ENCODE peak calls at places on chromosome 11, in seven cellular contexts. One of them, this sample, is unnamed.

GRCh38 chr11:30387891-30388861 is 65.3 kb downstream of the ARL14EP start:
- DNase-seq in right lobe of liver: no peak
- DNase-seq in stimulated activated CD4-positive, alpha-beta T cell treated with anti-CD3 and anti-CD28 coated beads, TNF-alpha, amount 100 ng/mL, for 1 hour: no peak
- DNase-seq in frontal cortex: no peak
- DNase-seq in psoas muscle: no peak
- DNase-seq in non-pigmented ciliary epithelial cell: no peak
- DNase-seq in HCEC 1CT: no peak
- DNase-seq in this sample: no peak

GRCh38 chr11:107849791-107850190 is 8.8 kb downstream of the SLC35F2 start:
- DNase-seq in non-pigmented ciliary epithelial cell: no peak
- DNase-seq in stimulated activated CD4-positive, alpha-beta T cell treated with anti-CD3 and anti-CD28 coated beads, TNF-alpha, amount 100 ng/mL, for 1 hour: no peak
- DNase-seq in frontal cortex: no peak
- DNase-seq in psoas muscle: no peak
- DNase-seq in HCEC 1CT: no peak
- DNase-seq in right lobe of liver: no peak
- DNase-seq in this sample: no peak

GRCh38 chr11:125934473-125934872 is 11.4 kb upstream of the VSIG10L2 start:
- DNase-seq in HCEC 1CT: no peak
- DNase-seq in stimulated activated CD4-positive, alpha-beta T cell treated with anti-CD3 and anti-CD28 coated beads, TNF-alpha, amount 100 ng/mL, for 1 hour: no peak
- DNase-seq in psoas muscle: no peak
- DNase-seq in frontal cortex: no peak
- DNase-seq in right lobe of liver: no peak
- DNase-seq in non-pigmented ciliary epithelial cell: no peak
- DNase-seq in this sample: no peak

GRCh38 chr11:36012979-36013378 is 69.1 kb downstream of the LDLRAD3 start:
- DNase-seq in stimulated activated CD4-positive, alpha-beta T cell treated with anti-CD3 and anti-CD28 coated beads, TNF-alpha, amount 100 ng/mL, for 1 hour: no peak
- DNase-seq in psoas muscle: no peak
- DNase-seq in non-pigmented ciliary epithelial cell: no peak
- DNase-seq in frontal cortex: no peak
- DNase-seq in right lobe of liver: no peak
- DNase-seq in HCEC 1CT: no peak
- DNase-seq in this sample: no peak

GRCh38 chr11:66409226-66409625 is 11.6 kb upstream of the NPAS4 start:
- DNase-seq in frontal cortex: no peak
- DNase-seq in psoas muscle: no peak
- DNase-seq in right lobe of liver: no peak
- DNase-seq in non-pigmented ciliary epithelial cell: no peak
- DNase-seq in stimulated activated CD4-positive, alpha-beta T cell treated with anti-CD3 and anti-CD28 coated beads, TNF-alpha, amount 100 ng/mL, for 1 hour: no peak
- DNase-seq in HCEC 1CT: no peak
- DNase-seq in this sample: no peak

GRCh38 chr11:58286249-58286648 is 18.2 kb upstream of the OR10W1 start:
- DNase-seq in HCEC 1CT: peak; percentile 68
- DNase-seq in non-pigmented ciliary epithelial cell: peak; percentile 28
- DNase-seq in psoas muscle: no peak
- DNase-seq in right lobe of liver: no peak
- DNase-seq in frontal cortex: peak; percentile 5
- DNase-seq in stimulated activated CD4-positive, alpha-beta T cell treated with anti-CD3 and anti-CD28 coated beads, TNF-alpha, amount 100 ng/mL, for 1 hour: no peak
- DNase-seq in this sample: no peak

GRCh38 chr11:83042966-83043711 is 28.6 kb downstream of the RAB30 start:
- DNase-seq in psoas muscle: no peak
- DNase-seq in stimulated activated CD4-positive, alpha-beta T cell treated with anti-CD3 and anti-CD28 coated beads, TNF-alpha, amount 100 ng/mL, for 1 hour: no peak
- DNase-seq in right lobe of liver: no peak
- DNase-seq in frontal cortex: no peak
- DNase-seq in non-pigmented ciliary epithelial cell: no peak
- DNase-seq in HCEC 1CT: no peak
- DNase-seq in this sample: no peak

GRCh38 chr11:75273989-75274391 is 33.4 kb downstream of the TPBGL start:
- DNase-seq in HCEC 1CT: no peak
- DNase-seq in stimulated activated CD4-positive, alpha-beta T cell treated with anti-CD3 and anti-CD28 coated beads, TNF-alpha, amount 100 ng/mL, for 1 hour: no peak
- DNase-seq in psoas muscle: no peak
- DNase-seq in non-pigmented ciliary epithelial cell: no peak
- DNase-seq in frontal cortex: no peak
- DNase-seq in right lobe of liver: peak; percentile 40
- DNase-seq in this sample: no peak

GRCh38 chr11:47603295-47603694 is 9.1 kb upstream of the C1QTNF4 start:
- DNase-seq in frontal cortex: no peak
- DNase-seq in right lobe of liver: no peak
- DNase-seq in non-pigmented ciliary epithelial cell: no peak
- DNase-seq in stimulated activated CD4-positive, alpha-beta T cell treated with anti-CD3 and anti-CD28 coated beads, TNF-alpha, amount 100 ng/mL, for 1 hour: no peak
- DNase-seq in HCEC 1CT: no peak
- DNase-seq in psoas muscle: no peak
- DNase-seq in this sample: no peak

GRCh38 chr11:121672630-121673487 is 220.1 kb upstream of the SORL1-AS1 start:
- DNase-seq in HCEC 1CT: no peak
- DNase-seq in right lobe of liver: no peak
- DNase-seq in non-pigmented ciliary epithelial cell: no peak
- DNase-seq in frontal cortex: no peak
- DNase-seq in psoas muscle: peak; percentile 54
- DNase-seq in stimulated activated CD4-positive, alpha-beta T cell treated with anti-CD3 and anti-CD28 coated beads, TNF-alpha, amount 100 ng/mL, for 1 hour: no peak
- DNase-seq in this sample: no peak

GRCh38 chr11:113778111-113778910 is 1.3 kb upstream of the CLDN25 start:
- DNase-seq in right lobe of liver: peak; percentile 63
- DNase-seq in non-pigmented ciliary epithelial cell: no peak
- DNase-seq in psoas muscle: peak; percentile 76
- DNase-seq in HCEC 1CT: peak; percentile 3
- DNase-seq in frontal cortex: peak; percentile 56
- DNase-seq in stimulated activated CD4-positive, alpha-beta T cell treated with anti-CD3 and anti-CD28 coated beads, TNF-alpha, amount 100 ng/mL, for 1 hour: no peak
- DNase-seq in this sample: no peak

GRCh38 chr11:27443746-27444465 is 28.7 kb downstream of the LGR4 start:
- DNase-seq in frontal cortex: peak; percentile 24
- DNase-seq in HCEC 1CT: no peak
- DNase-seq in right lobe of liver: no peak
- DNase-seq in non-pigmented ciliary epithelial cell: no peak
- DNase-seq in stimulated activated CD4-positive, alpha-beta T cell treated with anti-CD3 and anti-CD28 coated beads, TNF-alpha, amount 100 ng/mL, for 1 hour: no peak
- DNase-seq in psoas muscle: no peak
- DNase-seq in this sample: no peak

GRCh38 chr11:117510646-117511045 is 183.0 kb downstream of the CEP164 start:
- DNase-seq in psoas muscle: no peak
- DNase-seq in stimulated activated CD4-positive, alpha-beta T cell treated with anti-CD3 and anti-CD28 coated beads, TNF-alpha, amount 100 ng/mL, for 1 hour: no peak
- DNase-seq in non-pigmented ciliary epithelial cell: no peak
- DNase-seq in HCEC 1CT: no peak
- DNase-seq in frontal cortex: no peak
- DNase-seq in right lobe of liver: no peak
- DNase-seq in this sample: no peak

GRCh38 chr11:64165482-64165841 is 451 bp downstream of the MACROD1 start:
- DNase-seq in psoas muscle: no peak
- DNase-seq in non-pigmented ciliary epithelial cell: no peak
- DNase-seq in right lobe of liver: peak; percentile 57
- DNase-seq in HCEC 1CT: no peak
- DNase-seq in stimulated activated CD4-positive, alpha-beta T cell treated with anti-CD3 and anti-CD28 coated beads, TNF-alpha, amount 100 ng/mL, for 1 hour: no peak
- DNase-seq in frontal cortex: no peak
- DNase-seq in this sample: no peak

GRCh38 chr11:2513441-2513840 is 68.6 kb downstream of the KCNQ1 start:
- DNase-seq in right lobe of liver: peak; percentile 33
- DNase-seq in frontal cortex: peak; percentile 7
- DNase-seq in stimulated activated CD4-positive, alpha-beta T cell treated with anti-CD3 and anti-CD28 coated beads, TNF-alpha, amount 100 ng/mL, for 1 hour: no peak
- DNase-seq in HCEC 1CT: no peak
- DNase-seq in psoas muscle: peak; percentile 19
- DNase-seq in non-pigmented ciliary epithelial cell: no peak
- DNase-seq in this sample: no peak

GRCh38 chr11:77038825-77039326 is 4.7 kb downstream of the B3GNT6 start:
- DNase-seq in right lobe of liver: no peak
- DNase-seq in HCEC 1CT: no peak
- DNase-seq in frontal cortex: no peak
- DNase-seq in stimulated activated CD4-positive, alpha-beta T cell treated with anti-CD3 and anti-CD28 coated beads, TNF-alpha, amount 100 ng/mL, for 1 hour: no peak
- DNase-seq in non-pigmented ciliary epithelial cell: no peak
- DNase-seq in psoas muscle: no peak
- DNase-seq in this sample: no peak

GRCh38 chr11:85965202-85965601 is 103.7 kb downstream of the PICALM start:
- DNase-seq in right lobe of liver: no peak
- DNase-seq in non-pigmented ciliary epithelial cell: no peak
- DNase-seq in frontal cortex: no peak
- DNase-seq in psoas muscle: no peak
- DNase-seq in stimulated activated CD4-positive, alpha-beta T cell treated with anti-CD3 and anti-CD28 coated beads, TNF-alpha, amount 100 ng/mL, for 1 hour: no peak
- DNase-seq in HCEC 1CT: peak; percentile 41
- DNase-seq in this sample: no peak

GRCh38 chr11:36037031-36037430 is 93.2 kb downstream of the LDLRAD3 start:
- DNase-seq in psoas muscle: peak; percentile 70
- DNase-seq in right lobe of liver: peak; percentile 72
- DNase-seq in frontal cortex: no peak
- DNase-seq in non-pigmented ciliary epithelial cell: no peak
- DNase-seq in stimulated activated CD4-positive, alpha-beta T cell treated with anti-CD3 and anti-CD28 coated beads, TNF-alpha, amount 100 ng/mL, for 1 hour: no peak
- DNase-seq in HCEC 1CT: peak; percentile 37
- DNase-seq in this sample: no peak

GRCh38 chr11:94131363-94132115 is 2.9 kb downstream of the PANX1 start:
- DNase-seq in right lobe of liver: peak; percentile 59
- DNase-seq in non-pigmented ciliary epithelial cell: no peak
- DNase-seq in stimulated activated CD4-positive, alpha-beta T cell treated with anti-CD3 and anti-CD28 coated beads, TNF-alpha, amount 100 ng/mL, for 1 hour: no peak
- DNase-seq in psoas muscle: no peak
- DNase-seq in HCEC 1CT: peak; percentile 32
- DNase-seq in frontal cortex: no peak
- DNase-seq in this sample: no peak

GRCh38 chr11:102085864-102086551 is 24.2 kb upstream of the YAP1 start:
- DNase-seq in frontal cortex: no peak
- DNase-seq in non-pigmented ciliary epithelial cell: no peak
- DNase-seq in right lobe of liver: no peak
- DNase-seq in HCEC 1CT: no peak
- DNase-seq in stimulated activated CD4-positive, alpha-beta T cell treated with anti-CD3 and anti-CD28 coated beads, TNF-alpha, amount 100 ng/mL, for 1 hour: no peak
- DNase-seq in psoas muscle: no peak
- DNase-seq in this sample: no peak

GRCh38 chr11:2837651-2838050 is 47.9 kb downstream of the CDKN1C start:
- DNase-seq in non-pigmented ciliary epithelial cell: no peak
- DNase-seq in stimulated activated CD4-positive, alpha-beta T cell treated with anti-CD3 and anti-CD28 coated beads, TNF-alpha, amount 100 ng/mL, for 1 hour: no peak
- DNase-seq in right lobe of liver: no peak
- DNase-seq in psoas muscle: no peak
- DNase-seq in frontal cortex: no peak
- DNase-seq in HCEC 1CT: no peak
- DNase-seq in this sample: no peak

GRCh38 chr11:416757-417621 is 2.2 kb upstream of the SIGIRR start:
- DNase-seq in psoas muscle: peak; percentile 68
- DNase-seq in HCEC 1CT: peak; percentile 15
- DNase-seq in non-pigmented ciliary epithelial cell: no peak
- DNase-seq in stimulated activated CD4-positive, alpha-beta T cell treated with anti-CD3 and anti-CD28 coated beads, TNF-alpha, amount 100 ng/mL, for 1 hour: no peak
- DNase-seq in right lobe of liver: no peak
- DNase-seq in frontal cortex: no peak
- DNase-seq in this sample: peak; percentile 85

GRCh38 chr11:12110714-12111481 is 508 bp downstream of the MICAL2 start:
- DNase-seq in non-pigmented ciliary epithelial cell: no peak
- DNase-seq in psoas muscle: peak; percentile 63
- DNase-seq in HCEC 1CT: no peak
- DNase-seq in right lobe of liver: peak; percentile 68
- DNase-seq in stimulated activated CD4-positive, alpha-beta T cell treated with anti-CD3 and anti-CD28 coated beads, TNF-alpha, amount 100 ng/mL, for 1 hour: no peak
- DNase-seq in frontal cortex: no peak
- DNase-seq in this sample: peak; percentile 70

GRCh38 chr11:116787436-116787785 is 412 bp downstream of the ZPR1 start:
- DNase-seq in non-pigmented ciliary epithelial cell: no peak
- DNase-seq in right lobe of liver: no peak
- DNase-seq in frontal cortex: no peak
- DNase-seq in psoas muscle: no peak
- DNase-seq in HCEC 1CT: peak; percentile 16
- DNase-seq in stimulated activated CD4-positive, alpha-beta T cell treated with anti-CD3 and anti-CD28 coated beads, TNF-alpha, amount 100 ng/mL, for 1 hour: no peak
- DNase-seq in this sample: no peak

GRCh38 chr11:33936057-33936456 is 44.2 kb upstream of the LMO2 start:
- DNase-seq in frontal cortex: no peak
- DNase-seq in non-pigmented ciliary epithelial cell: no peak
- DNase-seq in psoas muscle: no peak
- DNase-seq in stimulated activated CD4-positive, alpha-beta T cell treated with anti-CD3 and anti-CD28 coated beads, TNF-alpha, amount 100 ng/mL, for 1 hour: no peak
- DNase-seq in HCEC 1CT: no peak
- DNase-seq in right lobe of liver: no peak
- DNase-seq in this sample: no peak

GRCh38 chr11:11000546-11001283 is 142.9 kb upstream of the ZBED5 start:
- DNase-seq in non-pigmented ciliary epithelial cell: no peak
- DNase-seq in HCEC 1CT: no peak
- DNase-seq in psoas muscle: no peak
- DNase-seq in stimulated activated CD4-positive, alpha-beta T cell treated with anti-CD3 and anti-CD28 coated beads, TNF-alpha, amount 100 ng/mL, for 1 hour: no peak
- DNase-seq in right lobe of liver: no peak
- DNase-seq in frontal cortex: no peak
- DNase-seq in this sample: no peak

GRCh38 chr11:123628936-123629683 is 25.3 kb downstream of the SCN3B start:
- DNase-seq in right lobe of liver: no peak
- DNase-seq in frontal cortex: no peak
- DNase-seq in stimulated activated CD4-positive, alpha-beta T cell treated with anti-CD3 and anti-CD28 coated beads, TNF-alpha, amount 100 ng/mL, for 1 hour: no peak
- DNase-seq in psoas muscle: peak; percentile 70
- DNase-seq in non-pigmented ciliary epithelial cell: no peak
- DNase-seq in HCEC 1CT: peak; percentile 37
- DNase-seq in this sample: no peak

GRCh38 chr11:65920035-65920802 is 993 bp downstream of the DRAP1 start:
- DNase-seq in non-pigmented ciliary epithelial cell: no peak
- DNase-seq in psoas muscle: no peak
- DNase-seq in right lobe of liver: peak; percentile 60
- DNase-seq in frontal cortex: peak; percentile 50
- DNase-seq in stimulated activated CD4-positive, alpha-beta T cell treated with anti-CD3 and anti-CD28 coated beads, TNF-alpha, amount 100 ng/mL, for 1 hour: no peak
- DNase-seq in HCEC 1CT: no peak
- DNase-seq in this sample: no peak